ENCODE peak calls at places on chromosome 18, in five cellular contexts. F, H, X, P and A are unnamed samples.

GRCh38 chr18:60232541-60232940 is 140.0 kb downstream of the MC4R start:
- DNase-seq in H (no peak), X (no peak), P (no peak), F (no peak), A (no peak)

GRCh38 chr18:63317982-63318881 is 1.3 kb downstream of the BCL2 start:
- DNase-seq in P (peak), X (peak), H (peak), F (peak), A (no peak)

GRCh38 chr18:57150828-57151227 is 3.9 kb downstream of the BOD1L2 start:
- DNase-seq in P (no peak), X (no peak), F (no peak), H (no peak), A (no peak)

GRCh38 chr18:43563780-43564179 is 286.5 kb upstream of the SYT4 start:
- DNase-seq in F (no peak), P (no peak), X (no peak), H (no peak), A (peak)

GRCh38 chr18:38459086-38459485 is 893.5 kb upstream of the CELF4 start:
- DNase-seq in F (no peak), P (no peak), X (no peak), H (no peak), A (no peak)

GRCh38 chr18:47756364-47757016 is 174.0 kb downstream of the SMAD2 start:
- DNase-seq in X (peak), F (no peak), P (peak), H (peak), A (no peak)

GRCh38 chr18:30971338-30971956 is 71.1 kb downstream of the DSC3 start:
- DNase-seq in X (no peak), H (no peak), P (no peak), F (no peak), A (no peak)

GRCh38 chr18:74373428-74373827 is 57.8 kb downstream of the C18orf63 start:
- DNase-seq in P (no peak), F (no peak), H (no peak), X (peak), A (no peak)

GRCh38 chr18:905948-906415 is 1.3 kb downstream of the ADCYAP1 start:
- DNase-seq in H (no peak), P (no peak), X (no peak), F (no peak), A (no peak)

GRCh38 chr18:3119401-3120323 is 100.1 kb downstream of the MYOM1 start:
- DNase-seq in H (no peak), P (no peak), X (no peak), F (no peak), A (no peak)

GRCh38 chr18:8517276-8517675 is 92.0 kb upstream of the RAB12 start:
- DNase-seq in P (no peak), X (no peak), H (no peak), F (no peak), A (no peak)

GRCh38 chr18:45254683-45255082 is 360.6 kb upstream of the SLC14A2 start:
- DNase-seq in H (no peak), P (no peak), F (peak), X (no peak), A (no peak)

GRCh38 chr18:36331541-36331971 is 34.0 kb downstream of the FHOD3 start:
- DNase-seq in F (peak), P (no peak), X (no peak), H (no peak), A (no peak)

GRCh38 chr18:34131008-34131407 is 93.7 kb downstream of the NOL4 start:
- DNase-seq in X (no peak), F (no peak), H (no peak), P (no peak), A (no peak)

GRCh38 chr18:49521251-49521650 is 34.2 kb upstream of the C18orf32 start:
- DNase-seq in H (no peak), F (no peak), X (no peak), P (no peak), A (no peak)

GRCh38 chr18:68282232-68282631 is 432.7 kb downstream of the TMX3 start:
- DNase-seq in F (no peak), X (no peak), P (no peak), H (no peak), A (no peak)

GRCh38 chr18:58456625-58457024 is 172.3 kb downstream of the ALPK2 start:
- DNase-seq in H (no peak), F (no peak), X (no peak), P (no peak), A (no peak)

GRCh38 chr18:5197032-5197434 is at the start of gene AKAIN1:
- DNase-seq in P (no peak), X (no peak), F (no peak), H (no peak), A (peak)

GRCh38 chr18:48074929-48075706 is 144.7 kb upstream of the SMAD2 start:
- DNase-seq in X (no peak), P (no peak), H (no peak), F (no peak), A (no peak)

GRCh38 chr18:67705748-67706147 is 189.2 kb upstream of the DSEL start:
- DNase-seq in X (no peak), F (no peak), P (no peak), H (no peak), A (no peak)

GRCh38 chr18:48222118-48222517 is 187.1 kb downstream of the ZBTB7C start:
- DNase-seq in X (peak), F (no peak), P (no peak), H (no peak), A (no peak)

GRCh38 chr18:2410688-2411087 is 160.6 kb downstream of the METTL4 start:
- DNase-seq in X (no peak), F (no peak), P (no peak), H (no peak), A (no peak)

GRCh38 chr18:3008546-3008945 is 4.4 kb downstream of the LPIN2 start:
- DNase-seq in F (no peak), H (no peak), P (no peak), X (no peak), A (no peak)

GRCh38 chr18:577606-578005 is 2.6 kb upstream of the CETN1 start:
- DNase-seq in F (no peak), H (no peak), X (no peak), P (no peak), A (no peak)

GRCh38 chr18:7584646-7585271 is 17.6 kb downstream of the PTPRM start:
- DNase-seq in F (no peak), P (no peak), H (no peak), X (no peak), A (no peak)

GRCh38 chr18:54389143-54389505 is 31.4 kb downstream of the C18orf54 start:
- DNase-seq in F (no peak), P (no peak), H (no peak), X (no peak), A (no peak)

GRCh38 chr18:55365342-55365741 is 222.7 kb downstream of the TCF4 start:
- DNase-seq in X (no peak), H (no peak), P (no peak), F (no peak), A (no peak)

GRCh38 chr18:6994053-6994452 is 123.5 kb downstream of the LAMA1 start:
- DNase-seq in H (no peak), P (no peak), X (no peak), F (no peak), A (no peak)